ENCODE peak calls at places on chromosomes 11 and 22, in seven cellular contexts. N is pancreas; L is neuronal stem cell; V is Peyer's patch; Y is naive thymus-derived CD4-positive, alpha-beta T cell; A is body of pancreas; E is upper lobe of right lung. C is an unnamed sample.

GRCh38 chr11:103450241-103450640 is 341.0 kb downstream of the DYNC2H1 start:
- DNase-seq in Y (no peak), N (no peak), A (no peak), E (no peak), V (no peak), L (no peak), C (no peak)

GRCh38 chr11:10379022-10379421 is 74.1 kb downstream of the ADM start:
- DNase-seq in L (peak), A (no peak), Y (no peak), N (no peak), E (no peak), V (no peak), C (no peak)

GRCh38 chr11:128776434-128777284 is 82.8 kb downstream of the FLI1 start:
- DNase-seq in V (no peak), N (peak), A (peak), E (peak), Y (peak), L (peak), C (peak)

GRCh38 chr11:77206264-77207018 is 78.4 kb downstream of the MYO7A start:
- DNase-seq in Y (no peak), L (no peak), A (no peak), E (peak), N (no peak), V (peak), C (no peak)

GRCh38 chr11:36453678-36454077 is 56.4 kb downstream of the TRAF6 start:
- DNase-seq in A (no peak), E (no peak), V (peak), L (no peak), Y (no peak), N (no peak), C (no peak)

GRCh38 chr11:94543695-94544581 is at the start of gene FUT4:
- DNase-seq in V (peak), L (peak), Y (peak), A (peak), N (peak), E (peak), C (peak)

GRCh38 chr11:28108909-28109308 is 721 bp downstream of the METTL15 start:
- DNase-seq in L (no peak), A (no peak), E (no peak), N (no peak), V (no peak), Y (no peak), C (no peak)

GRCh38 chr22:22706253-22706940 is 62.0 kb downstream of the GGTLC2 start:
- DNase-seq in N (no peak), A (no peak), V (no peak), L (no peak), Y (no peak), E (no peak), C (no peak)

GRCh38 chr11:58963551-58964075 is 24.3 kb downstream of the GLYATL1 start:
- DNase-seq in A (peak), N (peak), L (peak), V (no peak), E (no peak), Y (no peak), C (no peak)

GRCh38 chr22:17302616-17303015 is 66.6 kb upstream of the CECR2 start:
- DNase-seq in A (no peak), L (no peak), Y (no peak), E (no peak), N (no peak), V (no peak), C (no peak)

GRCh38 chr22:27714076-27714475 is 87.5 kb downstream of the MN1 start:
- DNase-seq in E (no peak), L (no peak), Y (no peak), A (no peak), N (no peak), V (no peak), C (no peak)

GRCh38 chr11:77749232-77749631 is 71.3 kb downstream of the RSF1 start:
- DNase-seq in A (no peak), V (no peak), Y (no peak), L (no peak), N (no peak), E (no peak), C (no peak)

GRCh38 chr11:60914620-60915249 is 777 bp downstream of the TMEM109 start:
- DNase-seq in Y (peak), N (no peak), E (peak), L (no peak), A (no peak), V (peak), C (no peak)

GRCh38 chr11:122721201-122721963 is 65.9 kb downstream of the UBASH3B start:
- DNase-seq in V (no peak), A (no peak), L (no peak), N (no peak), Y (no peak), E (no peak), C (no peak)

GRCh38 chr11:88515002-88515401 is 177.5 kb upstream of the CTSC start:
- DNase-seq in E (no peak), A (no peak), V (no peak), L (no peak), N (no peak), Y (no peak), C (no peak)

GRCh38 chr22:33829549-33830280 is 90.6 kb downstream of the LARGE1 start:
- DNase-seq in Y (no peak), N (no peak), L (no peak), E (no peak), V (no peak), A (no peak), C (no peak)

GRCh38 chr11:126060651-126061220 is 1.9 kb downstream of the CDON start:
- DNase-seq in E (no peak), Y (no peak), A (no peak), V (no peak), N (no peak), L (no peak), C (no peak)

GRCh38 chr11:19200410-19201201 is 1.2 kb downstream of the CSRP3 start:
- DNase-seq in E (no peak), L (no peak), V (no peak), Y (no peak), A (no peak), N (no peak), C (no peak)

GRCh38 chr11:18498039-18498438 is 28.7 kb downstream of the TSG101 start:
- DNase-seq in L (no peak), N (no peak), E (no peak), V (no peak), Y (no peak), A (no peak), C (no peak)

GRCh38 chr22:39153220-39153860 is 860 bp upstream of the CBX7 start:
- DNase-seq in A (no peak), E (peak), L (no peak), N (no peak), Y (no peak), V (peak), C (no peak)

GRCh38 chr11:829116-829945 is 1.6 kb downstream of the CRACR2B start:
- DNase-seq in A (no peak), E (no peak), Y (no peak), V (peak), L (no peak), N (no peak), C (peak)

GRCh38 chr11:34492806-34493414 is 20.7 kb downstream of the ELF5 start:
- DNase-seq in L (peak), N (peak), E (no peak), A (peak), Y (peak), V (peak), C (peak)

GRCh38 chr11:68689737-68690625 is 5.6 kb downstream of the GAL start:
- DNase-seq in V (peak), N (no peak), L (no peak), Y (no peak), E (peak), A (no peak), C (no peak)

GRCh38 chr22:39528681-39529486 is 3.7 kb downstream of the RPS19BP1 start:
- DNase-seq in N (peak), L (peak), V (peak), A (peak), E (peak), Y (peak), C (peak)

GRCh38 chr11:4606231-4607015 is 1.6 kb downstream of the TRIM68 start:
- DNase-seq in Y (no peak), N (no peak), E (no peak), V (no peak), L (no peak), A (no peak), C (no peak)

GRCh38 chr11:33701831-33702230 is 1.2 kb upstream of the C11orf91 start:
- DNase-seq in Y (no peak), A (no peak), E (no peak), V (no peak), N (no peak), L (no peak), C (no peak)

GRCh38 chr11:34154059-34154875 is 48.8 kb downstream of the NAT10 start:
- DNase-seq in N (no peak), Y (no peak), A (no peak), E (no peak), L (no peak), V (no peak), C (no peak)

GRCh38 chr11:111441443-111441842 is 62.4 kb upstream of the POU2AF1 start:
- DNase-seq in E (no peak), Y (no peak), L (no peak), V (no peak), A (no peak), N (no peak), C (no peak)

GRCh38 chr22:31144223-31144622 is 3.9 kb upstream of the PLA2G3 start:
- DNase-seq in L (no peak), Y (no peak), E (no peak), N (no peak), A (no peak), V (peak), C (no peak)

GRCh38 chr22:19289475-19290161 is 1.9 kb downstream of the CLTCL1 start:
- DNase-seq in V (no peak), A (no peak), E (no peak), Y (no peak), N (no peak), L (no peak), C (no peak)

GRCh38 chr11:124643605-124644425 is 21.2 kb downstream of the TBRG1 start:
- DNase-seq in L (no peak), N (no peak), V (no peak), A (no peak), Y (no peak), E (no peak), C (no peak)

GRCh38 chr22:40631925-40632324 is 4.6 kb downstream of the MRTFA start:
- DNase-seq in N (no peak), E (no peak), A (no peak), V (no peak), L (no peak), Y (no peak), C (no peak)

GRCh38 chr11:70212227-70212811 is 9.2 kb downstream of the FADD start:
- DNase-seq in V (peak), L (no peak), Y (no peak), A (no peak), N (no peak), E (no peak), C (no peak)

GRCh38 chr11:61061081-61061826 is 41.0 kb upstream of the CD5 start:
- DNase-seq in Y (peak), E (no peak), L (no peak), N (no peak), A (no peak), V (peak), C (no peak)

GRCh38 chr22:44297662-44298061 is 15.1 kb downstream of the SHISAL1 start:
- DNase-seq in E (no peak), Y (no peak), A (no peak), V (no peak), N (no peak), L (peak), C (no peak)
- H3K27ac ChIP-seq in E (no peak), Y (no peak), A (no peak), V (no peak), N (no peak), L (peak), C (no peak)

DNA sequence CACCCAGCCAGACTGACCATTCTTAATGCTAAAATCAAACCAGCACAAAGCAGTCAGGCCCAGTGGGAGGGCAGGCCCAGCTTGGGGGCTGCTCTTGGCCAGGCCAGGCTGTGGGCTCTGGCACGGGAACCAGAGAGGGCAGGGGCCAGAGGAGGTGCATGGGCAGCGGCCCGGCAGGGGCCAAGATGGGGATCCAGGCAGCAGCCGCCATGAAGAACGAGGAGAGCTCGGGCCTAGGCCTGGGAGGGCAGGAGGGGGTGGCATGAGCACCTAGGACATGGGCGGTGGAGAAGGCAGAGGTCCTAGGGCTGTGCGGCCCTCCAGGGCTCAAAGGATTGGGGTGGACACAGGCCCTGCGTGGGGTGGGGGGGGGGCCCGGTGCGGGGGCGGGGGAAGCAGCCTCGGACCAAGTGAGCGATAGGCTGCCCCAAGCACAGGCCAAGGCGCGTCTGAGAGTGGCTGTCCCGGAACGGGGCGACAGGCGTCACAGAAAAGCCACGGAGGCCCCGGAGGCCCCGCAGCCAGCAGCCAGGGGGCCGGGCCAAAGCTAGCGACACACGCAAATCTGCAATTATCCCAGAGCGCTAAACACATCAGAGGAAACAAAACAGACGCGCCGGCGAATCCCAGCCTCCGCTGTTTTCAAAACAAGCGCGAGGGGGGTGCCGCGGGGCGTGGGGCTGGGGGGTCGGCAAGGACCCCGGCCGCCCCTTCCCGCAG is 8.3 kb downstream of the PLXNB2 start:
- DNase-seq in N (no peak), E (no peak), A (no peak), V (no peak), Y (no peak), L (no peak), C (no peak)
- H3K27ac ChIP-seq in N (peak), E (peak), A (peak), V (peak), Y (no peak), L (no peak), C (peak)

GRCh38 chr22:20964799-20965103 is 2.3 kb upstream of the AIFM3 start:
- DNase-seq in N (no peak), V (no peak), A (no peak), L (no peak), Y (no peak), E (no peak), C (no peak)
- H3K27ac ChIP-seq in N (no peak), V (no peak), A (no peak), L (no peak), Y (peak), E (no peak), C (no peak)

GRCh38 chr22:24567668-24568067 is 11.9 kb downstream of the SNRPD3 start:
- DNase-seq in Y (no peak), A (no peak), V (no peak), L (no peak), E (no peak), N (no peak), C (no peak)

GRCh38 chr22:24566899-24567511 is 11.2 kb downstream of the SNRPD3 start:
- DNase-seq in V (no peak), N (no peak), L (no peak), A (no peak), E (no peak), Y (no peak), C (no peak)

GRCh38 chr22:24576793-24577192 is 16.1 kb downstream of the LRRC75B start:
- DNase-seq in E (no peak), V (no peak), L (no peak), N (no peak), A (no peak), Y (no peak), C (no peak)

GRCh38 chr22:24571266-24571665 is 15.5 kb downstream of the SNRPD3 start:
- DNase-seq in V (no peak), Y (no peak), E (no peak), N (no peak), L (no peak), A (no peak), C (no peak)
- H3K27ac ChIP-seq in V (no peak), Y (no peak), E (no peak), N (no peak), L (no peak), A (peak), C (no peak)

GRCh38 chr22:35614404-35614803 is 2.7 kb downstream of the MB start:
- DNase-seq in L (no peak), N (no peak), Y (no peak), E (no peak), A (no peak), V (no peak), C (no peak)

GRCh38 chr22:35611891-35612576 is 5.1 kb downstream of the MB start:
- DNase-seq in E (no peak), N (no peak), A (no peak), Y (no peak), V (no peak), L (no peak), C (peak)

GRCh38 chr22:35611200-35611890 is 5.8 kb downstream of the MB start:
- DNase-seq in V (no peak), L (no peak), Y (no peak), E (no peak), A (no peak), N (no peak), C (peak)

GRCh38 chr22:35610741-35611140 is 6.4 kb downstream of the MB start:
- DNase-seq in Y (no peak), A (no peak), V (no peak), L (no peak), E (no peak), N (no peak), C (no peak)

DNA sequence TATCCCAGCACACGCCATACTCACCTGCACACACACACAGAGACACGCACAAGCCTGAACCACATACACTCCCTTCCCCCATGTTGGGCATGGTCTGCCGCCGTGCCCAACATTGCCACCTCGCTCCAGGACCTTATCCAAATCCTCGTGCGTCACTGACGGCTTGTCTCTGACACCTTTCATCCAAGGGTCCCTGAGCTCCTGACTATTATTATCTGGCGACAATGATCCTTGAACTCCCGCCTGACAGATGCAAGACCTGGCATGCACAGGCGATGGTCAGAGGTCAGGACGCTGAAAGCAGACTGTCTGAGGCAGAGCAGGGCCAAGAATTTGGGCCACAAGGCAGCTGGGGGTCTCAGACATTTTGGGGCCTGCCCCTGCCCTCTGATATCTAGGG is 4.2 kb downstream of the MB start:
- DNase-seq in V (no peak), E (no peak), L (no peak), N (no peak), A (no peak), Y (no peak), C (no peak)
- H3K27ac ChIP-seq in V (no peak), E (no peak), L (no peak), N (no peak), A (no peak), Y (no peak), C (no peak)

DNA sequence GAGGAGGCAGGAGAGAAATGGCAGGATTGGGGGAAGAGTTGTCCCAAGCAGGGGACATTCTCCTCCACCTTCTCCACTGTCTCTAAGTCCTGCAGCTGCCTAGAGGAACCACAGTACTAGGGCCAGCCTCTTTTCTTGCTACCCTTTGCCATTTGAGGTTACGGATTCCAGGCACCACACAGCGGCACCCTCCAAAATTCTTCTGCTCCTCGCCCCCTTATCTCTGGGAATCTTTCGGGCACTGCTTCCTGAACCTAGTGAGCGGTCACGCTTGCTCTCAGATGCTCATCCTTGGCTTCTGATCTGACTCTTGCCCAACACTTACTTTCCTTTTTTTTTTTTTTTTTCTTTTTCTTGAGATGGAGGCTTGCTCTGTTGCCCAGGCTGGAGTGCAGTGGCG is 26.6 kb upstream of the XBP1 start:
- DNase-seq in E (no peak), Y (no peak), L (no peak), V (no peak), A (no peak), N (no peak), C (no peak)
- H3K27ac ChIP-seq in E (no peak), Y (no peak), L (no peak), V (no peak), A (no peak), N (no peak), C (no peak)